ENCODE peak calls at places on chromosomes 2 and 18, in four cellular contexts. B, M, W and K are unnamed samples.

GRCh38 chr2:26457695-26458364 is 20.1 kb downstream of the OTOF start:
- DNase-seq in M (peak), W (no peak), B (peak), K (no peak)

GRCh38 chr2:160920791-160921303 is 239.4 kb upstream of the TANK start:
- DNase-seq in W (no peak), M (peak), B (peak), K (no peak)

GRCh38 chr2:98036349-98037000 is 40.7 kb upstream of the TMEM131 start:
- DNase-seq in B (no peak), W (no peak), M (no peak), K (peak)

GRCh38 chr2:234963785-234964615 is 12.2 kb downstream of the SH3BP4 start:
- DNase-seq in W (no peak), B (peak), M (peak), K (no peak)

GRCh38 chr2:31398881-31399280 is 15.7 kb downstream of the XDH start:
- DNase-seq in W (no peak), M (no peak), B (no peak), K (no peak)

GRCh38 chr2:35989523-35989922 is 366.1 kb upstream of the CRIM1 start:
- DNase-seq in M (no peak), B (no peak), W (no peak), K (no peak)

GRCh38 chr18:22546905-22547304 is 129.2 kb upstream of the CTAGE1 start:
- DNase-seq in W (no peak), M (no peak), B (no peak), K (no peak)

GRCh38 chr2:236743623-236744280 is 174.1 kb downstream of the ACKR3 start:
- DNase-seq in W (no peak), B (peak), M (no peak), K (no peak)

GRCh38 chr2:213018340-213018901 is 133.0 kb downstream of the IKZF2 start:
- DNase-seq in W (no peak), B (no peak), M (no peak), K (no peak)

GRCh38 chr2:240596080-240596460 is 9.5 kb downstream of the CAPN10 start:
- DNase-seq in W (no peak), M (no peak), B (no peak), K (no peak)

GRCh38 chr18:9705183-9705864 is 2.8 kb upstream of the RAB31 start:
- DNase-seq in M (peak), W (no peak), B (peak), K (no peak)

GRCh38 chr2:172438741-172439508 is 11.5 kb downstream of the ITGA6 start:
- DNase-seq in W (no peak), M (no peak), B (peak), K (no peak)

GRCh38 chr2:42117923-42118758 is 51.0 kb upstream of the EML4 start:
- DNase-seq in M (no peak), B (peak), W (no peak), K (no peak)

GRCh38 chr2:144572977-144573376 is 53.1 kb upstream of the ZEB2 start:
- DNase-seq in B (no peak), W (no peak), M (no peak), K (no peak)

GRCh38 chr2:230895536-230896345 is 29.3 kb downstream of the GPR55 start:
- DNase-seq in W (peak), B (no peak), M (peak), K (peak)

GRCh38 chr18:26091047-26091630 is 726 bp upstream of the SS18 start:
- DNase-seq in M (peak), W (no peak), B (no peak), K (peak)

GRCh38 chr2:188333751-188334524 is 42.3 kb downstream of the GULP1 start:
- DNase-seq in B (peak), W (no peak), M (no peak), K (no peak)

GRCh38 chr18:61398961-61399632 is 65.9 kb downstream of the CDH20 start:
- DNase-seq in W (no peak), B (peak), M (no peak), K (no peak)

GRCh38 chr2:13480057-13480456 is 763.3 kb downstream of the TRIB2 start:
- DNase-seq in W (no peak), B (no peak), M (no peak), K (no peak)

DNA sequence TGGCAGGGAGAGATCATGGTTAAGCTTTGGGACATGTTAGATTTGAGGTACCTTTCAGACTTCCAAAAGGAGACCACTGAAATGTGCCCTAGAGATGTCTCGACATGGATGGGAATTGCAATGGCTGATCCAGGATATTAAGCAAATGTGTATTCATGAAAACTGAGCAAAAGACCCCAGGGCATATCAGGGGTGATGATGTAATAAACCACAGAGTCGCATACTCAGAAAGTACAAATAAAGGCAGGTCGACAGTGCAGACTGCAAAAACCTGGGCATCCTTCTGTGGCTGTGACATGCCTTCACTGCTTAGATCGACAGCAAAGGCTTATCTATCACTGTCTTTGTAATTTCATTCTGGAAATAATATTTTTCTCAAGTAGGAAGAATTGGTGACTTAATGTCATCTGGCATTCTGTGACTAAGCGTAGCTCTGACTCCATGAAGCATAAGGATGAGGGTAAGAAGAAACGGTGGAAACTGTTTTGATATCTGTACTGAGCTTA is 115.7 kb upstream of the NRP2 start:
- DNase-seq in M (no peak), W (no peak), B (no peak), K (no peak)
- TF ChIP-seq CTCF in M (no peak), W (no peak), B (no peak), K (no peak)

DNA sequence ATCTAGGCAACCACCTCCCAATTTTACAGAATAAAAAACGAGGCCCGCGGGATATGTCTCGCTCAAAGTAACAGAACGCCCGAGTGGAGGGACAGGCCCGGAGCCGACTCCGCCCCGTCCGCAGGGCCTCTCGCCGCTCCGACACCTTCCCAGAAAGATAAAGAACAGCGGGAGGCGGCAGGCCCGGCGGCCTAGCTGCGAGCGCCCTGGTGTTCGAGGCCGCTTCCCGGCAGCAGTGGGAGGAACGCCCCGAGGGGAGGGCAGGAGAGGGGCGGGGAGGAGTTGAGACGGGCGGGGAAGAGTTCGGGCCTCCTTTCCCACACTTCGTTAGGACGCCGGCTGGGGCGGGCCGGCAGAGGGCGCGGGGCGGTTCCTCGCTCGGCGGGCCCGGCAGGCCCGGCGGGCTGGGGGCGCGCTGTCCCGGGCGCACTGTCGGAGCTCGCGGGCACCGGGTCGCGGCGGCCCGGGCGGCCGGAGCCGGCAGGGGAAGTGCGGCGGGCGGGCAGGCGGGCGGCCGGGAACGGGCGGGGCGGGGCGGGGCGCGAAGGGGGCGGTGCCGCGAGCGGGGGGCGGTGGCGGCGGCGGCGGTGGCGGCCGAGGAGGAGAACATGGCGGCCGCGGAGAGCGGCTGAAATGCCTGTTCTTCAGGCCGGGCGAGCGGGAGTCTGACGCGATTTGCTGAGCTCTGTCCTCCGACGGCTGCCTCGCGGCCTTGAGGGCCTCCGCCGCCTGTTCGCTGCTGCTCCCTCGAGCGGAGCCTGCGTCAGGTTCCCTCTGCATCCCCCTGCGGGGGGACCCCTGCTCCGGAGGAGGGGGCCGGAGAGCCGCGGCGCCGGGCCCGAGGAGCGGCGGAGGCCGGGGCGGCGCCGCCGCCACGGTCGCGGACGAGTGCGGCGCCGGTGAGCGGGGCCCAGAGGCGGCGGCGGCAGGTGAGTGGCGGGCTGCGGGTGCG is at the start of gene NCOA1:
- DNase-seq in M (peak), B (peak), W (peak), K (peak)
- TF ChIP-seq CTCF in M (no peak), B (no peak), W (no peak), K (peak)

DNA sequence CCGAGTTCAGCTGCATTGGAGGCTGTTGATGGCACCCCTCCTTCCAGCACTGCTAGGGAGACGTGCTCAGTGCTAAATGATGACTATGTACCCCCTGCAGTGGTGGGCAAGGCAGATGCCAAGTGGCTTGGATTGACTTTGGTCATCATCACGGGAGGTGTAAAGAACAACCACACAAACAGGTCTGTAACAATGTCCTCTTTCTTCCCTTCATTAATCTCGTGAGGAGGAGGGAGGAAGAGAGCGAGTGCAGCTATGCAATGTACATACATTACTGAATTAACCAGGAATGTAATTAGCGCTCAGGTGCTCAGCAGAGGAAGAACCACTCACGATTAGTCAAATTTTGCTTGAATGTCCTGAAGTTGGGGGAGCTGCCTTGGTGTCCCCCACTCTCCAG is 173.9 kb upstream of the SKOR2 start:
- DNase-seq in W (no peak), B (no peak), M (no peak), K (no peak)
- TF ChIP-seq CTCF in W (no peak), B (no peak), M (no peak), K (no peak)

GRCh38 chr2:136932700-136933099 is 167.4 kb downstream of the THSD7B start:
- DNase-seq in B (no peak), M (no peak), W (no peak), K (no peak)
- TF ChIP-seq CTCF in B (peak), M (no peak), W (no peak), K (peak)

DNA sequence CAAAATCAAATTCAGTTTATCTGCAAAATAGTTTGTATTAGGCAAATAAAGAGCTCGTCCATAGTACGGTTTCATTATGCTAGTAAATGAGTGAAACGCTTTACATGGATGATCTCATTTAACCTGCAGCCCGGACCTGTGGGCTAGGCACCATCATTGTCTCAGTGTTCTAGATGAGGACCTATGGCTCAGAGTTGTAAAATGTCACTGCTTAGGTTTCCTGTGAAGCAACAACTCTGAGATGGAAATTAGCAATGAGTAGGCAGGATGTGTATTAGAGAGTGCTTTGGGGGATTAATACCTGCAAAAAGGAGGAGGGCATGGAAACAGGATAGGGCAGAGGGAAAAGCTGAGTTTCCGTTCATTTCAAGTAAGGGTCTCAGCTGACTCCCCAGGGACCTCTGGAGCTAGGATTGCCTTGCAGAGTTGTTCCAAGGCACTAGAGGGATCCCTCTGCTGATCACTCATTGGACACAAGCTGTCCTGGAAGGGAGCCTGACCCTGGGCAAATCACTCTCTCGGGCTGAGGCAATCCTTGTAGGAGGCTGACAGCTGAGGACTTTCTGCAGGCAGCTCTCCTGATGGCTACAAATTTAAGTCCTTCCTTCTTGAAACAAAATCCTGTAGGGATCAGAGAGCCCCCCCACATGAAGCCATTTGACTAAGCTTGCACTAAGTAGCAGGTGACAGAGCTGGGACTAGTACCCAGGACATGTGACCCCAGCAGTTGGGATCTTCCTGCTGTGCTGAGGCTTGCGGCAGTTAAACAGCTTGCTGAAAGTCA is 58.8 kb upstream of the SIX2 start:
- DNase-seq in W (no peak), M (no peak), B (peak), K (no peak)
- TF ChIP-seq CTCF in W (no peak), M (no peak), B (peak), K (peak)

GRCh38 chr2:46769809-46770208 is 145.8 kb downstream of the MCFD2 start:
- DNase-seq in M (no peak), W (no peak), B (no peak), K (no peak)
- TF ChIP-seq CTCF in M (no peak), W (no peak), B (no peak), K (no peak)

GRCh38 chr2:21422050-21422449 is 298.3 kb downstream of the TDRD15 start:
- DNase-seq in B (no peak), W (no peak), M (no peak), K (no peak)

GRCh38 chr2:21424375-21424774 is 300.6 kb downstream of the TDRD15 start:
- DNase-seq in W (no peak), B (no peak), M (no peak), K (no peak)

GRCh38 chr2:21418456-21418855 is 294.7 kb downstream of the TDRD15 start:
- DNase-seq in W (no peak), B (no peak), M (no peak), K (no peak)

GRCh38 chr2:21423854-21424253 is 300.1 kb downstream of the TDRD15 start:
- DNase-seq in B (no peak), M (no peak), W (no peak), K (no peak)

DNA sequence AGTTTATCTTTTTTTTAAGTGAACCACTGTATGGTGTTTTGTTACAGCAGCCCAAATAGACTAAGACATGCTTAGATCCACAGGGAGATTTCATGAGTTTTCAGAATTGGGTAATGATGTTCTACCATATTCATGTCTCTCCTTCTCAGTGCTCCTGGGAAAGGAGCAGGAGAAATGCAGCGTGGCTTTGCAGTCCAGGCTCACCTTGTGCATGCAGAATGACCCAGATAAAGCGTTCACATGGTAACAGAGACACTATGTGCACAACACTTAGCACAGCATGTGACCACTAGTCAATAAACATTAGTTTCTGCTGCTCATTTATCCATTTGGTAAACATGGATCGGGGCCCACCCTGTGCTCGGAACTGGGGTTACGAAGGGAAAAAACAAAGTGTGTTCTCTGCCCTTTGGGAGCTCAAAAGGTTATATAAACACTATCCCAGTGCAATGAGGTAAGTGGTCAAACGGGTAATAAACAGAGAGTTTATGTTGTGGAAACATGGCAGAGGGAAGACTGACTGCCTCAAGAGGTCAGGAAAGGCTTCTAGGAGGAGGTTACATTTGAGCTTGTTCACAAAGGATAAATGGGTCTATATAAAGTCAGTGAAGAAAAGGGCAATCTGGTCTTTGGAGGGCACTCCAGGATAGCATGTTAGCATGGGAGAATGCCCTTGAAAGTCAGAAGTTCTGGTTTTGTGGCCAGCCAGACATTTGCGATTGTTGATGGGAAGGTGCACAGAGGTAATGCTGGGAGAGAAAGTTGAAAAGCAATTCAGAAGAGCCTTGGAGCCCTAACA is 299.2 kb downstream of the TDRD15 start:
- DNase-seq in W (no peak), M (no peak), B (no peak), K (no peak)
- TF ChIP-seq CTCF in W (no peak), M (no peak), B (no peak), K (no peak)